ENCODE peak calls at places on chromosomes 7 and 10, in five cellular contexts. F is GM12878, U is SK-N-SH, C is K562, X is HepG2. H is an unnamed sample.

GRCh38 chr10:43344051-43344450 is 27.4 kb upstream of the FXYD4 start:
- DNase-seq in F (no peak), U (no peak), C (no peak), X (no peak), H (no peak)

GRCh38 chr10:116565533-116565932 is 19.8 kb downstream of the PNLIP start:
- DNase-seq in F (no peak), U (no peak), C (no peak), X (no peak), H (no peak)

GRCh38 chr7:85101347-85101746 is 85.5 kb downstream of the SEMA3D start:
- DNase-seq in F (no peak), U (no peak), C (no peak), X (no peak), H (no peak)

GRCh38 chr7:130897515-130898419 is 163.8 kb upstream of the KLF14 start:
- DNase-seq in F (peak), U (peak), C (no peak), X (no peak), H (no peak)

GRCh38 chr7:3657201-3657600 is 356.1 kb downstream of the SDK1 start:
- DNase-seq in F (no peak), U (no peak), C (no peak), X (no peak), H (no peak)

GRCh38 chr10:99534939-99535763 is 2.4 kb downstream of the NKX2-3 start:
- DNase-seq in F (no peak), U (peak), C (no peak), X (no peak), H (no peak)

GRCh38 chr10:80296942-80297341 is 7.5 kb upstream of the MAT1A start:
- DNase-seq in F (no peak), U (no peak), C (no peak), X (no peak), H (no peak)

GRCh38 chr7:17140421-17140820 is 158.0 kb upstream of the AHR start:
- DNase-seq in F (no peak), U (no peak), C (no peak), X (no peak), H (no peak)

GRCh38 chr7:130888468-130888867 is 154.5 kb upstream of the KLF14 start:
- DNase-seq in F (no peak), U (no peak), C (no peak), X (no peak), H (no peak)

GRCh38 chr7:132125096-132125495 is 451.2 kb downstream of the PLXNA4 start:
- DNase-seq in F (no peak), U (no peak), C (no peak), X (no peak), H (no peak)

GRCh38 chr7:55193245-55193644 is 171.9 kb upstream of the LANCL2 start:
- DNase-seq in F (no peak), U (peak), C (no peak), X (no peak), H (no peak)

GRCh38 chr7:11261470-11261869 is 287.8 kb downstream of the PHF14 start:
- DNase-seq in F (no peak), U (peak), C (no peak), X (peak), H (peak)

GRCh38 chr7:87413029-87413428 is 62.5 kb downstream of the ABCB4 start:
- DNase-seq in F (no peak), U (no peak), C (no peak), X (no peak), H (no peak)

GRCh38 chr10:92760609-92761008 is 70.9 kb downstream of the HHEX start:
- DNase-seq in F (no peak), U (no peak), C (no peak), X (no peak), H (no peak)

GRCh38 chr7:88305044-88305443 is 1.6 kb downstream of the STEAP4 start:
- DNase-seq in F (no peak), U (no peak), C (no peak), X (no peak), H (no peak)

GRCh38 chr7:27346531-27347260 is 104.1 kb downstream of the EVX1 start:
- DNase-seq in F (no peak), U (peak), C (no peak), X (peak), H (peak)

GRCh38 chr7:102258749-102259107 is 27.9 kb upstream of the SH2B2 start:
- DNase-seq in F (no peak), U (peak), C (no peak), X (no peak), H (no peak)

GRCh38 chr7:121195859-121196588 is 132.8 kb upstream of the WNT16 start:
- DNase-seq in F (no peak), U (no peak), C (no peak), X (no peak), H (no peak)

GRCh38 chr10:30431435-30431911 is 2.5 kb upstream of the MAP3K8 start:
- DNase-seq in F (no peak), U (no peak), C (peak), X (no peak), H (no peak)

GRCh38 chr10:35607475-35608316 is 2.6 kb downstream of the GJD4 start:
- DNase-seq in F (no peak), U (peak), C (no peak), X (no peak), H (no peak)

GRCh38 chr7:78151229-78151628 is 352.7 kb downstream of the PHTF2 start:
- DNase-seq in F (no peak), U (no peak), C (no peak), X (no peak), H (no peak)

GRCh38 chr7:13851756-13852155 is 137.7 kb downstream of the ETV1 start:
- DNase-seq in F (no peak), U (peak), C (no peak), X (no peak), H (no peak)

GRCh38 chr10:78963074-78964034 is 105.4 kb upstream of the ZMIZ1 start:
- DNase-seq in F (no peak), U (peak), C (no peak), X (no peak), H (no peak)

GRCh38 chr10:79404231-79404609 is 41.2 kb downstream of the ZCCHC24 start:
- DNase-seq in F (no peak), U (no peak), C (no peak), X (peak), H (no peak)

GRCh38 chr7:87882538-87882937 is 6.2 kb downstream of the DBF4 start:
- DNase-seq in F (no peak), U (no peak), C (no peak), X (no peak), H (no peak)

GRCh38 chr7:134905375-134905774 is 80.9 kb upstream of the AGBL3 start:
- DNase-seq in F (no peak), U (no peak), C (no peak), X (no peak), H (no peak)

GRCh38 chr7:14332155-14332554 is 342.7 kb upstream of the ETV1 start:
- DNase-seq in F (no peak), U (no peak), C (no peak), X (no peak), H (no peak)

GRCh38 chr7:98470131-98470985 is 69.5 kb upstream of the BAIAP2L1 start:
- DNase-seq in F (no peak), U (peak), C (peak), X (no peak), H (no peak)

GRCh38 chr10:131667047-131667446 is 233.8 kb upstream of the PPP2R2D start:
- DNase-seq in F (no peak), U (no peak), C (no peak), X (no peak), H (no peak)

GRCh38 chr7:17844514-17845196 is 95.6 kb downstream of the SNX13 start:
- DNase-seq in F (no peak), U (no peak), C (no peak), X (no peak), H (no peak)

GRCh38 chr10:31426425-31426824 is 107.4 kb downstream of the ZEB1 start:
- DNase-seq in F (no peak), U (no peak), C (no peak), X (no peak), H (no peak)

GRCh38 chr7:81574723-81575326 is 195.0 kb downstream of the HGF start:
- DNase-seq in F (no peak), U (no peak), C (no peak), X (no peak), H (no peak)

GRCh38 chr7:1457949-1458675 is 1.2 kb downstream of the MICALL2 start:
- DNase-seq in F (no peak), U (no peak), C (no peak), X (peak), H (no peak)

GRCh38 chr7:54015251-54015650 is 526.9 kb upstream of the VSTM2A start:
- DNase-seq in F (no peak), U (no peak), C (no peak), X (no peak), H (no peak)

DNA sequence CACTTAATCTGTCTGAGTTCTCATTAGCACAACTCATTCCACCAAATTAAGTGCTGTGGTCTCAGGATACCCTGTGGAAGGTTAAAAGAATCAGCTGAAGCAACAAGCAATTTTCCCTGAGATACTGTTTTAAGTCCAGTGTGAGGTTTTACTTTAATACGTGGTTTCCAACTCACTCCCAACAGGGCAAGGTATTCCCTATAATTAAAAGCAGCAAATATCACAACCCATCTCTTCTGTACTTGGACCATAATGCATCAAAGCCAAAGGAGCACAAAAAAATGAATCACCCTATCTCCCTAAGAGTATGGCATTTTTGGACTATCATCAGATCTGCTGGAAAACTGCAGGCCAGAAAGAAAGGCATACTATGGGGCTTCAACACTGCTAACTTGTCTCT is 4.9 kb downstream of the CADPS2 start:
- DNase-seq in F (no peak), U (no peak), C (no peak), X (no peak), H (no peak)
- TF ChIP-seq ZBTB33 in F (no peak), U (no peak), C (no peak), X (no peak), H (no peak)

DNA sequence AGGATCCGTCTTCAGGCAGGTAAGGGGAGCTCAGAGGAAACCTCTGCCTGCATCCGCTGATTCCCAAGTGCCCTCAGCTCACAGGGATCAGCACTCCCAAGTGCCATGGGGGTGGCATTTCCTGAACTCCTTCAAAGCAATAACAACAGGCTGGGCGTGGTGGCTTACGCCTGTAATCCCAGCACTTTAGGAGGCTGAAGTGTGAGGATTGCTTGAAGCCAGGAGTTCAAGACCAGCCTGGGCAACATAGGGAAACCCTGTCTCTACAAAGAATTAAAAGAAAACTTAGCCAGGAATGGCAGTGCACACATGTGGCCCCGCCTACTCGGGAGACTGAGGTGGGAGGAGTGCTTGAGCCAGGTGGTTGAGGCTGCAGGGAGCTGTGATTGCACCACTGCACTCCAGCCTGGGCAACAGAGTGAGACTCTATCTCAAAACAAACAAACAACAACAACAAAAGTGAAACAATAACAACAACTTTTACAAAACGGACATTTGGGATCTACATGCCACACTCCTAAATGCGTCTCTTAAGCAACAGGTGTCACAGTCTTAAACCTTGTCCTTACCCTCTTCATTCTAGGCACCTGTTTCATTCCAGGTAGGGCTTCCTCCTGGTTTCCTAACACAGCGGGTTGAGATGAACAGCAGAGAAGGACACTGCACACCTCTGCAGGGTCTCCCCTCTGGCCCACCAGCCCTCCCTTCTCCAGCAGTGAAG is 73.8 kb downstream of the PAXIP1 start:
- DNase-seq in F (no peak), U (no peak), C (no peak), X (no peak), H (no peak)
- TF ChIP-seq ZBTB33 in F (no peak), U (no peak), C (no peak), X (no peak), H (no peak)

GRCh38 chr10:19946791-19947190 is 130.6 kb downstream of the PLXDC2 start:
- DNase-seq in F (no peak), U (no peak), C (no peak), X (no peak), H (no peak)

GRCh38 chr10:19947203-19947602 is 131.0 kb downstream of the PLXDC2 start:
- DNase-seq in F (no peak), U (no peak), C (no peak), X (no peak), H (no peak)

GRCh38 chr10:19946245-19946644 is 130.0 kb downstream of the PLXDC2 start:
- DNase-seq in F (no peak), U (no peak), C (no peak), X (no peak), H (no peak)

GRCh38 chr10:19947656-19948055 is 131.4 kb downstream of the PLXDC2 start:
- DNase-seq in F (no peak), U (no peak), C (no peak), X (no peak), H (no peak)

DNA sequence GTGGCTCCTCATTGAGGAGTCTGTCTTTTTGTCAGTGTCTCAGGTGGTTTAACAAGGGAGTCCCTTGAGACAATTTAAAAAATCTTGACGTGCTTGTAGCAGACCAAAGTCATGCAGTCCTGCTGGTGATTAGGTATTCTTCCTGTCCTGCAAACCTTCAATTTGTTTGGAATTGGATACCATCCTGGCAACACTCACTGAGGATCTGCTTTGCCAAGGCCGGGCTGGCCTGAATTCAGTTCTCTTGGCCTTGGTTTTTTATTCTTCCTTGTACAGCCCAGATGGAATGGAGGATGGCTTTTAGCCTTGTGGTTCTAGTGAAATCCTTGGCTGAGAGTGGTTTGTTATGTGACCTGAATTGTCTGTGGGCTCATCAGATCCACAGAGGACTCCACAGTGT is 129.0 kb downstream of the PLXDC2 start:
- DNase-seq in F (no peak), U (no peak), C (no peak), X (no peak), H (no peak)
- TF ChIP-seq ZBTB33 in F (no peak), U (no peak), C (no peak), X (no peak), H (no peak)

DNA sequence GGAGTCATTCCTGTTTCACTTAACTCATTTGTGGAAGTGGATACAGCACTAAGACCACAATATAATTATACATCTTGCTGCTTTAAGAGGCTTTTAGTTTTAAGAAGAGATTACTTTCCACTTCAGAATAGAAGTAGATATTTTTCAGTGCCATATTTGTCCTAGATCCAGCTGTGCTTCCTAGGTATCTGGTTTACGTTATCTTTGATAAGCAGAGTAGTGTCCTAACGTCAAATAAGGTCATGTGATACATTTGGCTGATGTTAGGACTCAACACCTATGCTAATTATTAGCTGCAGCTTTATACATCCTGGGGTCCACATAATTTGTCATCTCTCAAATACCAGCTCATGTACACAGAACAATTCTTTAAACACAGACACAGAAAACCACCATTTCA is 196.2 kb upstream of the SMIM30 start:
- DNase-seq in F (no peak), U (no peak), C (no peak), X (no peak), H (no peak)
- TF ChIP-seq ZBTB33 in F (no peak), U (no peak), C (no peak), X (no peak), H (no peak)

GRCh38 chr7:140525741-140526140 is 46.4 kb upstream of the MKRN1 start:
- DNase-seq in F (no peak), U (no peak), C (peak), X (no peak), H (no peak)
- TF ChIP-seq ZBTB33 in F (no peak), U (no peak), C (no peak), X (no peak), H (no peak)

GRCh38 chr10:110498982-110499795 is 1.5 kb downstream of the DUSP5 start:
- DNase-seq in F (peak), U (no peak), C (no peak), X (peak), H (no peak)
- TF ChIP-seq ZBTB33 in F (no peak), U (no peak), C (no peak), X (no peak), H (no peak)

GRCh38 chr10:127762925-127763324 is 25.9 kb downstream of the FOXI2 start:
- DNase-seq in F (no peak), U (no peak), C (no peak), X (no peak), H (no peak)
- TF ChIP-seq ZBTB33 in F (no peak), U (no peak), C (no peak), X (no peak), H (no peak)

GRCh38 chr10:75104842-75105241 is 6.6 kb upstream of the SAMD8 start:
- DNase-seq in F (no peak), U (no peak), C (no peak), X (no peak), H (no peak)
- TF ChIP-seq ZBTB33 in F (no peak), U (no peak), C (no peak), X (no peak), H (no peak)

DNA sequence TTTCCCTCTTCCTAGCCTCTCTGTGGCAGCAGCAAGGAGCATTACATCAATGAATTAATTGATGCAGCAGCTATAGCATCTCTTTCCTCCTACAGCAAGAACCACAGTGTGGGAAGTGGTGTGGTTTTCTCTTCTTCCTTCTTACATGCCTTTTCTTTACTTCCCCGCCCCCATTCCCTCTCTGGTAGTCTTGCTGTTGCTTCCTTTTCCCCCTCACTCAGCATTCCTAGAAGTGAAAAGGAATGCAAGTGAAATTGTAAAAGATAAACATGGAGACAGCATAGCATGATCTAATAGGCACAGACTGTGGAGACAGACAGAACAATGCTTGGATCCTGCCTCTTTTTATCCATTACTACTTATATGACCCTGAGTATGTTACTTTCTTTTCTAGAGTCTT is 370.5 kb upstream of the BMPER start:
- DNase-seq in F (no peak), U (no peak), C (no peak), X (no peak), H (no peak)
- TF ChIP-seq ZBTB33 in F (no peak), U (no peak), C (no peak), X (no peak), H (no peak)

DNA sequence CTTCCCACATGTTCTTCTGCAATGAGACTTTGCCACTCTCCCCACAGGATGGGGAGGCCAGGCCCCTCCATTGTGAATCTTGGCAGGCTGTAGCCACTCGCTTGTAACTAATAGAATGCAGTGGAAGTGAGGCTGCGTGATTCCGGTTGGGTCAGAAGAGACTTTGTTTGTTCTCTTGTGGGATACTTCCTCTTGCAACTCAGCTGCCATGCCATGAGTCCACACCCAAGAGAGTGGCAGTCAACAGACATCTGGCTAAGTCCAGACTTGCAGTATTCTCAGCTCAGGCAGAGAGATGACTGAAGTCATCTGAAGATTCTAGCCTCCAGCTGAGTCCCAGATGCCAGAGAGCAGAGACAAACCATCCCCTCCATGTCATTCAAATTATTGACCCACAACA is 153.4 kb upstream of the GDF10 start:
- DNase-seq in F (no peak), U (no peak), C (no peak), X (no peak), H (no peak)
- TF ChIP-seq ZBTB33 in F (no peak), U (no peak), C (no peak), X (no peak), H (no peak)